ENCODE peak calls at places on chromosomes 5 and 9, in six cellular contexts. V, K, C, P, B and N are unnamed samples.

GRCh38 chr9:123871781-123872180 is 58.1 kb downstream of the DENND1A start:
- DNase-seq in V (no peak), K (no peak), C (no peak), P (no peak), B (no peak), N (no peak)

GRCh38 chr5:116395708-116396203 is 178.9 kb downstream of the SEMA6A start:
- DNase-seq in V (no peak), K (no peak), C (no peak), P (no peak), B (no peak), N (no peak)

GRCh38 chr5:121503111-121503840 is 348.4 kb upstream of the FTMT start:
- DNase-seq in V (peak), K (peak), C (peak), P (no peak), B (no peak), N (no peak)

GRCh38 chr5:26245327-26245726 is 793.1 kb downstream of the CDH9 start:
- DNase-seq in V (no peak), K (no peak), C (no peak), P (no peak), B (no peak), N (no peak)

GRCh38 chr9:105625088-105625487 is 37.2 kb upstream of the TAL2 start:
- DNase-seq in V (no peak), K (no peak), C (no peak), P (no peak), B (no peak), N (no peak)

GRCh38 chr9:100111235-100111634 is 12.2 kb downstream of the INVS start:
- DNase-seq in V (peak), K (no peak), C (no peak), P (peak), B (no peak), N (no peak)

GRCh38 chr9:98929096-98929495 is 14.6 kb upstream of the COL15A1 start:
- DNase-seq in V (no peak), K (no peak), C (no peak), P (no peak), B (no peak), N (no peak)

GRCh38 chr5:45508155-45508554 is 188.0 kb downstream of the HCN1 start:
- DNase-seq in V (no peak), K (no peak), C (no peak), P (no peak), B (no peak), N (no peak)

GRCh38 chr9:33346564-33346963 is 55.8 kb downstream of the AQP7 start:
- DNase-seq in V (no peak), K (no peak), C (no peak), P (no peak), B (no peak), N (no peak)

GRCh38 chr5:100550531-100551036 is 15.4 kb downstream of the FAM174A start:
- DNase-seq in V (no peak), K (no peak), C (no peak), P (peak), B (peak), N (no peak)

GRCh38 chr5:172901788-172902496 is 57.3 kb upstream of the RPL26L1 start:
- DNase-seq in V (no peak), K (no peak), C (no peak), P (peak), B (no peak), N (no peak)

GRCh38 chr9:69542942-69543704 is 129.0 kb downstream of the APBA1 start:
- DNase-seq in V (peak), K (no peak), C (peak), P (no peak), B (no peak), N (no peak)

GRCh38 chr5:181167814-181168488 is 20.6 kb downstream of the OR2V2 start:
- DNase-seq in V (no peak), K (peak), C (peak), P (no peak), B (peak), N (peak)

GRCh38 chr5:44266882-44267577 is 122.2 kb downstream of the FGF10 start:
- DNase-seq in V (no peak), K (no peak), C (no peak), P (no peak), B (no peak), N (no peak)

GRCh38 chr9:100725376-100725775 is 147.5 kb downstream of the CAVIN4 start:
- DNase-seq in V (no peak), K (no peak), C (no peak), P (no peak), B (no peak), N (no peak)

GRCh38 chr5:32531885-32532520 is 53.4 kb upstream of the SUB1 start:
- DNase-seq in V (no peak), K (no peak), C (peak), P (peak), B (peak), N (no peak)

GRCh38 chr9:100492952-100493351 is 20.0 kb downstream of the TMEFF1 start:
- DNase-seq in V (no peak), K (no peak), C (no peak), P (peak), B (no peak), N (no peak)

GRCh38 chr5:108260105-108260857 is 121.6 kb downstream of the FBXL17 start:
- DNase-seq in V (peak), K (peak), C (peak), P (peak), B (peak), N (no peak)

GRCh38 chr9:79565245-79565644 is 6.5 kb upstream of the TLE4 start:
- DNase-seq in V (no peak), K (no peak), C (no peak), P (no peak), B (no peak), N (no peak)

GRCh38 chr9:79569814-79570448 is 1.8 kb upstream of the TLE4 start:
- DNase-seq in V (no peak), K (no peak), C (no peak), P (no peak), B (no peak), N (no peak)

GRCh38 chr9:79568337-79569084 is 3.3 kb upstream of the TLE4 start:
- DNase-seq in V (no peak), K (no peak), C (no peak), P (no peak), B (peak), N (no peak)

GRCh38 chr9:79570449-79571308 is 1.1 kb upstream of the TLE4 start:
- DNase-seq in V (peak), K (peak), C (peak), P (peak), B (peak), N (no peak)

DNA sequence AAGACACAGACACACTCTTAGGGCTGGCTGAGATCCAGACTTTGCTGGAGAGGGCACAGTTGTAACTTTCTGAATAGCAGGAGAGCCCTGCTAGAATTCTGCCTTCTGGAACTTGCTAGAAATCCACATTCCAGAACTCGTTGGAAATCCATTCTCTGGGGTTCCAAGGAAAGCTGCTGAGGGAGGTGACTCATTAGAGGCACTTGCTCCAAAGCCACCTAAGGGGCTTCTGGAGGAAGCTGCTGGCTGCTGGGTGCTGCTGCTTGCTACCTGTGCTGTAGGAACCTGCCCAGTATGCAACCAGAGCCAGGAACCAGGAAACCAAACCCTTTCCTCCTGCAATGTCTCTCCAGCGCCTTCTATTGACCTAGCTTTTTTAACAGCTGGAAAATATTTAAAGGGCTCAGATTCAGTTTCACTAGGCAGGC is 4.1 kb upstream of the TLE4 start:
- DNase-seq in V (no peak), K (no peak), C (peak), P (peak), B (no peak), N (no peak)
- TF ChIP-seq CTCF in V (no peak), K (no peak), C (peak), P (peak), B (peak), N (peak)

GRCh38 chr9:107158321-107158720 is 124.8 kb upstream of the RAD23B start:
- DNase-seq in V (no peak), K (no peak), C (peak), P (peak), B (peak), N (no peak)
- TF ChIP-seq CTCF in V (peak), K (peak), C (peak), P (peak), B (peak), N (peak)

DNA sequence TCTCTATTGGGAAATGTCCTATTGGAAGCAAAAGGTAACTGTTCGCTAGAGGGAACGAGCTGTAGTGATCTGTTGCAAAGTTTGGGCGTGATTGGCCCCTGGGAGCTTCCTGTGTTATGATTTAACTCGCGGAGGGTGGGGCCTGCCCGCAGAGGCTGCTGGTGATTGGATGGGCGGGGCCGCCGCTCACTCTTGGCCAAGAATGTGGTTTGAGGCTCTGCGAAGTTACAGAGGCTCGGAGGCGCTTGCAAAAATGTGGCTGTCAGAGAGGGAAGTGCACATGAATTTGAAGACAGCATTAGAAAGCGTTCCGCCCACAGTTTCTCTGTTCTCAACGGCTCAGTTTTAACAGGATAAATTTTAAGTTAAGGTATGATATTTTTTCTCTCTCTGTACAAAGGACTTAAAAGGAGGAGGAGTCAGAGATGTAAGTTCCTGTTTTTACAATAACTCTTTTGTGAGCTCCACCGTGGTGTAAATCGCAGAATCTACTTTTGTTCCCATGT is 46.9 kb downstream of the CNTRL start:
- DNase-seq in V (peak), K (peak), C (peak), P (peak), B (peak), N (no peak)
- TF ChIP-seq CTCF in V (peak), K (no peak), C (no peak), P (peak), B (no peak), N (no peak)

DNA sequence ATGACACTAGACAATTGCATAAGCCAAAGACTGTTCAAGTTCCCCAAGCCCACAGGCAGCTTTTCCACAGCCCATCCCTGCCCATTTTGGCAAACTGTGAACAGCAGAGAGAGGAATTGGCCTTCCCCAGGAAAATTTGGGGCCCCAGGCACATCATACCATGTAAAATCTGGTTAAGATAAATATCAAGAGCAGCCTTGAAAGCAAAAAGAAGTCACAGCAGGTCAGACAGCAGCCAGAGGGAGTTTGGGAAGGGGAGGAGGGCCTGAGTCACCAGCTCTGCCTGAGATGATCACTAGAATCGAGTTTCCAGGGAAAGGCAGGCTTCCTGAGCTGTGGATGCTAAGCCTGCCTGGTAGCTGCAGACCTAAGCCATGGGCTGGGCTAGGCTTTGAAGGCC is 179.2 kb downstream of the RFK start:
- DNase-seq in V (no peak), K (no peak), C (no peak), P (peak), B (no peak), N (no peak)
- TF ChIP-seq CTCF in V (no peak), K (no peak), C (no peak), P (no peak), B (no peak), N (no peak)